ENCODE peak calls at places on chromosomes 4 and X, in nine cellular contexts. One of them, this sample, is unnamed.

GRCh38 chr4:185238261-185238681 is 28.9 kb downstream of the SNX25 start:
- DNase-seq in brain microvascular endothelial cell: peak
- DNase-seq in cardiac muscle cell: no peak
- DNase-seq in uterus: no peak
- DNase-seq in pancreas: no peak
- DNase-seq in SK-N-SH: no peak
- DNase-seq in tibial artery: no peak
- DNase-seq in CD4-positive, alpha-beta T cell: no peak
- DNase-seq in A549: no peak
- DNase-seq in this sample: no peak

GRCh38 chrX:153921511-153922285 is 4.4 kb downstream of the ARHGAP4 start:
- DNase-seq in brain microvascular endothelial cell: no peak
- DNase-seq in SK-N-SH: peak
- DNase-seq in tibial artery: no peak
- DNase-seq in uterus: no peak
- DNase-seq in cardiac muscle cell: no peak
- DNase-seq in pancreas: no peak
- DNase-seq in A549: no peak
- DNase-seq in CD4-positive, alpha-beta T cell: no peak
- DNase-seq in this sample: no peak

GRCh38 chr4:11337287-11337686 is 91.4 kb downstream of the HS3ST1 start:
- DNase-seq in A549: no peak
- DNase-seq in CD4-positive, alpha-beta T cell: no peak
- DNase-seq in cardiac muscle cell: no peak
- DNase-seq in SK-N-SH: no peak
- DNase-seq in brain microvascular endothelial cell: no peak
- DNase-seq in uterus: no peak
- DNase-seq in tibial artery: no peak
- DNase-seq in pancreas: no peak
- DNase-seq in this sample: no peak

GRCh38 chr4:27010334-27010940 is 149.8 kb downstream of the STIM2 start:
- DNase-seq in CD4-positive, alpha-beta T cell: peak
- DNase-seq in cardiac muscle cell: peak
- DNase-seq in tibial artery: peak
- DNase-seq in pancreas: peak
- DNase-seq in brain microvascular endothelial cell: peak
- DNase-seq in A549: peak
- DNase-seq in uterus: peak
- DNase-seq in SK-N-SH: peak
- DNase-seq in this sample: peak

GRCh38 chrX:129600981-129601424 is 53.8 kb downstream of the APLN start:
- DNase-seq in brain microvascular endothelial cell: peak
- DNase-seq in A549: peak
- DNase-seq in SK-N-SH: peak
- DNase-seq in uterus: no peak
- DNase-seq in cardiac muscle cell: peak
- DNase-seq in pancreas: no peak
- DNase-seq in tibial artery: no peak
- DNase-seq in CD4-positive, alpha-beta T cell: no peak
- DNase-seq in this sample: no peak

GRCh38 chrX:53817548-53817947 is 131.0 kb upstream of the HUWE1 start:
- DNase-seq in uterus: no peak
- DNase-seq in A549: no peak
- DNase-seq in SK-N-SH: no peak
- DNase-seq in brain microvascular endothelial cell: no peak
- DNase-seq in CD4-positive, alpha-beta T cell: no peak
- DNase-seq in tibial artery: no peak
- DNase-seq in cardiac muscle cell: no peak
- DNase-seq in pancreas: no peak
- DNase-seq in this sample: no peak

GRCh38 chr4:174365018-174365587 is 81.4 kb downstream of the CEP44 start:
- DNase-seq in A549: no peak
- DNase-seq in tibial artery: no peak
- DNase-seq in SK-N-SH: peak
- DNase-seq in pancreas: no peak
- DNase-seq in uterus: no peak
- DNase-seq in brain microvascular endothelial cell: peak
- DNase-seq in cardiac muscle cell: peak
- DNase-seq in CD4-positive, alpha-beta T cell: no peak
- DNase-seq in this sample: no peak

GRCh38 chr4:82886145-82886942 is 4.6 kb downstream of the SEC31A start:
- DNase-seq in SK-N-SH: no peak
- DNase-seq in cardiac muscle cell: no peak
- DNase-seq in brain microvascular endothelial cell: no peak
- DNase-seq in tibial artery: no peak
- DNase-seq in A549: no peak
- DNase-seq in CD4-positive, alpha-beta T cell: no peak
- DNase-seq in pancreas: no peak
- DNase-seq in uterus: no peak
- DNase-seq in this sample: no peak

GRCh38 chr4:74311696-74312313 is 3.5 kb downstream of the EPGN start:
- DNase-seq in tibial artery: no peak
- DNase-seq in uterus: no peak
- DNase-seq in CD4-positive, alpha-beta T cell: no peak
- DNase-seq in A549: peak
- DNase-seq in SK-N-SH: peak
- DNase-seq in brain microvascular endothelial cell: peak
- DNase-seq in cardiac muscle cell: peak
- DNase-seq in pancreas: no peak
- DNase-seq in this sample: no peak

GRCh38 chr4:41889328-41889727 is 45.9 kb upstream of the TMEM33 start:
- DNase-seq in cardiac muscle cell: no peak
- DNase-seq in A549: no peak
- DNase-seq in pancreas: no peak
- DNase-seq in uterus: no peak
- DNase-seq in CD4-positive, alpha-beta T cell: no peak
- DNase-seq in brain microvascular endothelial cell: no peak
- DNase-seq in SK-N-SH: no peak
- DNase-seq in tibial artery: no peak
- DNase-seq in this sample: no peak

GRCh38 chrX:77275392-77275791 is 171.8 kb upstream of the FGF16 start:
- DNase-seq in CD4-positive, alpha-beta T cell: no peak
- DNase-seq in pancreas: no peak
- DNase-seq in cardiac muscle cell: no peak
- DNase-seq in A549: no peak
- DNase-seq in SK-N-SH: no peak
- DNase-seq in uterus: no peak
- DNase-seq in tibial artery: no peak
- DNase-seq in brain microvascular endothelial cell: peak
- DNase-seq in this sample: no peak

GRCh38 chrX:151974336-151975227 is at the start of gene GABRE:
- DNase-seq in uterus: peak
- DNase-seq in CD4-positive, alpha-beta T cell: no peak
- DNase-seq in tibial artery: peak
- DNase-seq in pancreas: peak
- DNase-seq in A549: no peak
- DNase-seq in SK-N-SH: peak
- DNase-seq in cardiac muscle cell: peak
- DNase-seq in brain microvascular endothelial cell: no peak
- DNase-seq in this sample: peak

GRCh38 chrX:135572436-135572835 is 52.0 kb downstream of the INTS6L start:
- DNase-seq in SK-N-SH: peak
- DNase-seq in cardiac muscle cell: no peak
- DNase-seq in brain microvascular endothelial cell: no peak
- DNase-seq in tibial artery: no peak
- DNase-seq in uterus: no peak
- DNase-seq in CD4-positive, alpha-beta T cell: no peak
- DNase-seq in A549: no peak
- DNase-seq in pancreas: no peak
- DNase-seq in this sample: no peak

GRCh38 chr4:24024157-24024556 is 134.3 kb upstream of the PPARGC1A start:
- DNase-seq in SK-N-SH: no peak
- DNase-seq in brain microvascular endothelial cell: peak
- DNase-seq in pancreas: no peak
- DNase-seq in tibial artery: no peak
- DNase-seq in cardiac muscle cell: no peak
- DNase-seq in uterus: no peak
- DNase-seq in CD4-positive, alpha-beta T cell: no peak
- DNase-seq in A549: no peak
- DNase-seq in this sample: no peak

GRCh38 chr4:146428298-146428697 is 93.4 kb downstream of the SLC10A7 start:
- DNase-seq in pancreas: no peak
- DNase-seq in A549: no peak
- DNase-seq in tibial artery: no peak
- DNase-seq in SK-N-SH: no peak
- DNase-seq in cardiac muscle cell: no peak
- DNase-seq in uterus: no peak
- DNase-seq in CD4-positive, alpha-beta T cell: no peak
- DNase-seq in brain microvascular endothelial cell: no peak
- DNase-seq in this sample: no peak

GRCh38 chr4:165541773-165542459 is 163.1 kb downstream of the CPE start:
- DNase-seq in tibial artery: no peak
- DNase-seq in brain microvascular endothelial cell: no peak
- DNase-seq in uterus: no peak
- DNase-seq in SK-N-SH: peak
- DNase-seq in cardiac muscle cell: no peak
- DNase-seq in pancreas: no peak
- DNase-seq in CD4-positive, alpha-beta T cell: no peak
- DNase-seq in A549: no peak
- DNase-seq in this sample: no peak

GRCh38 chr4:22030321-22030720 is 81.7 kb upstream of the KCNIP4 start:
- DNase-seq in SK-N-SH: no peak
- DNase-seq in pancreas: no peak
- DNase-seq in A549: no peak
- DNase-seq in tibial artery: no peak
- DNase-seq in CD4-positive, alpha-beta T cell: no peak
- DNase-seq in brain microvascular endothelial cell: no peak
- DNase-seq in cardiac muscle cell: no peak
- DNase-seq in uterus: no peak
- DNase-seq in this sample: no peak

GRCh38 chr4:45172636-45173035 is 446.3 kb upstream of the GNPDA2 start:
- DNase-seq in A549: no peak
- DNase-seq in SK-N-SH: no peak
- DNase-seq in cardiac muscle cell: no peak
- DNase-seq in CD4-positive, alpha-beta T cell: no peak
- DNase-seq in tibial artery: no peak
- DNase-seq in brain microvascular endothelial cell: no peak
- DNase-seq in uterus: no peak
- DNase-seq in pancreas: peak
- DNase-seq in this sample: no peak

GRCh38 chrX:150216716-150217115 is 146.4 kb upstream of the MAMLD1 start:
- DNase-seq in SK-N-SH: no peak
- DNase-seq in pancreas: peak
- DNase-seq in brain microvascular endothelial cell: no peak
- DNase-seq in uterus: no peak
- DNase-seq in cardiac muscle cell: no peak
- DNase-seq in A549: no peak
- DNase-seq in tibial artery: no peak
- DNase-seq in CD4-positive, alpha-beta T cell: no peak
- DNase-seq in this sample: no peak

GRCh38 chr4:153844144-153844543 is 55.3 kb upstream of the SFRP2 start:
- DNase-seq in A549: no peak
- DNase-seq in pancreas: no peak
- DNase-seq in uterus: no peak
- DNase-seq in CD4-positive, alpha-beta T cell: no peak
- DNase-seq in tibial artery: no peak
- DNase-seq in cardiac muscle cell: no peak
- DNase-seq in brain microvascular endothelial cell: no peak
- DNase-seq in SK-N-SH: no peak
- DNase-seq in this sample: no peak

GRCh38 chr4:122739174-122739573 is 6.7 kb downstream of the BBS12 start:
- DNase-seq in cardiac muscle cell: no peak
- DNase-seq in brain microvascular endothelial cell: peak
- DNase-seq in CD4-positive, alpha-beta T cell: no peak
- DNase-seq in A549: no peak
- DNase-seq in SK-N-SH: no peak
- DNase-seq in tibial artery: no peak
- DNase-seq in uterus: no peak
- DNase-seq in pancreas: no peak
- DNase-seq in this sample: no peak

GRCh38 chr4:20248155-20248558 is 3.5 kb upstream of the SLIT2 start:
- DNase-seq in A549: no peak
- DNase-seq in tibial artery: no peak
- DNase-seq in brain microvascular endothelial cell: peak
- DNase-seq in uterus: peak
- DNase-seq in cardiac muscle cell: peak
- DNase-seq in CD4-positive, alpha-beta T cell: no peak
- DNase-seq in SK-N-SH: peak
- DNase-seq in pancreas: no peak
- DNase-seq in this sample: no peak

DNA sequence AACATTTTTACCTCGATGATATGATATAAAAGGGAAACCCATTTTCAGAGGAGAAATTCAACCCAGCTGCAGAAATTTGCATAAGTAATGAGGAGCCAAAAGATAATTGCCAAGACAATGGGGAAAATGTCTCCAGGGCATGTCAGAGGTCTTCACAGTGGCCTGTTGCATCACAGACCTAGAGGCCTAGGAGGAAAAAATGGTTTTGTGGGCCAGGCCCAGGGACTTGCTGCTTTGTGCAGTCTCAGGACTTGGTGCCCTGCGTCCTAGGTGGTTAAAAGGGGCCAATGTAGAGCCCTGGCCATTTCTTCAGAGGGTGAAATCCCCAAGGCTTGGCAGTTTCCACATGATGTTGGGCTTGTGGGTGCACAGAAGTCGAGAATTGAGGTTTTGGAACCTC is 106.9 kb downstream of the CPXCR1 start:
- DNase-seq in A549: no peak
- DNase-seq in CD4-positive, alpha-beta T cell: no peak
- DNase-seq in SK-N-SH: no peak
- DNase-seq in cardiac muscle cell: no peak
- DNase-seq in uterus: no peak
- DNase-seq in tibial artery: no peak
- DNase-seq in brain microvascular endothelial cell: no peak
- DNase-seq in pancreas: no peak
- DNase-seq in this sample: no peak
- H3K27ac ChIP-seq in A549: no peak
- H3K27ac ChIP-seq in CD4-positive, alpha-beta T cell: no peak
- H3K27ac ChIP-seq in SK-N-SH: no peak
- H3K27ac ChIP-seq in cardiac muscle cell: no peak
- H3K27ac ChIP-seq in uterus: no peak
- H3K27ac ChIP-seq in tibial artery: no peak
- H3K27ac ChIP-seq in brain microvascular endothelial cell: no peak
- H3K27ac ChIP-seq in pancreas: no peak
- H3K27ac ChIP-seq in this sample: no peak

GRCh38 chr4:95077864-95078263 is 320.1 kb downstream of the BMPR1B start:
- DNase-seq in pancreas: no peak
- DNase-seq in uterus: no peak
- DNase-seq in cardiac muscle cell: no peak
- DNase-seq in tibial artery: no peak
- DNase-seq in CD4-positive, alpha-beta T cell: no peak
- DNase-seq in SK-N-SH: no peak
- DNase-seq in A549: no peak
- DNase-seq in brain microvascular endothelial cell: peak
- DNase-seq in this sample: no peak
- TF ChIP-seq CTCF in pancreas: no peak
- TF ChIP-seq CTCF in uterus: no peak
- TF ChIP-seq CTCF in cardiac muscle cell: no peak
- TF ChIP-seq CTCF in tibial artery: no peak
- TF ChIP-seq CTCF in CD4-positive, alpha-beta T cell: no peak
- TF ChIP-seq CTCF in SK-N-SH: no peak
- TF ChIP-seq CTCF in A549: no peak
- TF ChIP-seq CTCF in brain microvascular endothelial cell: no peak
- TF ChIP-seq CTCF in this sample: no peak

GRCh38 chr4:89196056-89196674 is 84.8 kb downstream of the TIGD2 start:
- DNase-seq in SK-N-SH: no peak
- DNase-seq in tibial artery: no peak
- DNase-seq in brain microvascular endothelial cell: no peak
- DNase-seq in uterus: no peak
- DNase-seq in CD4-positive, alpha-beta T cell: no peak
- DNase-seq in A549: no peak
- DNase-seq in cardiac muscle cell: no peak
- DNase-seq in pancreas: no peak
- DNase-seq in this sample: no peak
- H3K27ac ChIP-seq in SK-N-SH: no peak
- H3K27ac ChIP-seq in tibial artery: no peak
- H3K27ac ChIP-seq in brain microvascular endothelial cell: no peak
- H3K27ac ChIP-seq in uterus: no peak
- H3K27ac ChIP-seq in CD4-positive, alpha-beta T cell: no peak
- H3K27ac ChIP-seq in A549: peak
- H3K27ac ChIP-seq in cardiac muscle cell: no peak
- H3K27ac ChIP-seq in pancreas: peak
- H3K27ac ChIP-seq in this sample: no peak

GRCh38 chrX:56763556-56764152 is 34.6 kb downstream of the NBDY start:
- DNase-seq in A549: no peak
- DNase-seq in pancreas: no peak
- DNase-seq in tibial artery: no peak
- DNase-seq in brain microvascular endothelial cell: peak
- DNase-seq in cardiac muscle cell: no peak
- DNase-seq in SK-N-SH: peak
- DNase-seq in uterus: peak
- DNase-seq in CD4-positive, alpha-beta T cell: no peak
- DNase-seq in this sample: peak
- TF ChIP-seq CTCF in A549: no peak
- TF ChIP-seq CTCF in pancreas: no peak
- TF ChIP-seq CTCF in tibial artery: no peak
- TF ChIP-seq CTCF in brain microvascular endothelial cell: no peak
- TF ChIP-seq CTCF in cardiac muscle cell: no peak
- TF ChIP-seq CTCF in SK-N-SH: peak
- TF ChIP-seq CTCF in uterus: no peak
- TF ChIP-seq CTCF in CD4-positive, alpha-beta T cell: no peak
- TF ChIP-seq CTCF in this sample: peak

This sample was measured in lung.